ENCODE peak calls at places on chromosomes 16 and 17, in nine cellular contexts. S is left lung, A is mammary epithelial cell, O is sigmoid colon, T is colonic mucosa, I is heart right ventricle, B is cardiac muscle cell, H is neural progenitor cell, Q is adrenal gland. P is an unnamed sample.

GRCh38 chr16:76940251-76940650 is 250.7 kb upstream of the MON1B start:
- DNase-seq in S (no peak), A (no peak), O (no peak), T (no peak), I (no peak), B (no peak), H (no peak), Q (no peak), P (no peak)

GRCh38 chr17:43545383-43545632 is 832 bp downstream of the ETV4 start:
- DNase-seq in S (peak; percentile 85), A (no peak), O (no peak), T (no peak), I (peak; percentile 29), B (peak; percentile 35), H (no peak), Q (no peak), P (peak; percentile 33)

GRCh38 chr17:78808106-78808635 is 26.1 kb upstream of the CYTH1 start:
- DNase-seq in S (no peak), A (no peak), O (no peak), T (no peak), I (no peak), B (no peak), H (no peak), Q (no peak), P (no peak)

GRCh38 chr17:34584805-34585416 is 5.5 kb downstream of the TMEM132E start:
- DNase-seq in S (no peak), A (peak; percentile 15), O (no peak), T (no peak), I (no peak), B (peak; percentile 77), H (peak; percentile 29), Q (no peak), P (no peak)

GRCh38 chr16:88478115-88478514 is 25.0 kb downstream of the ZFPM1 start:
- DNase-seq in S (no peak), A (no peak), O (no peak), T (no peak), I (no peak), B (no peak), H (no peak), Q (no peak), P (no peak)

GRCh38 chr17:76716146-76716833 is 5.5 kb upstream of the MXRA7 start:
- DNase-seq in S (no peak), A (peak; percentile 94), O (peak; percentile 77), T (no peak), I (no peak), B (no peak), H (no peak), Q (no peak), P (peak; percentile 76)

GRCh38 chr17:21029032-21029431 is 13.8 kb downstream of the USP22 start:
- DNase-seq in S (no peak), A (peak; percentile 88), O (no peak), T (no peak), I (no peak), B (no peak), H (no peak), Q (peak; percentile 73), P (peak; percentile 81)

GRCh38 chr16:88505405-88506082 is 52.5 kb downstream of the ZFPM1 start:
- DNase-seq in S (no peak), A (peak; percentile 19), O (no peak), T (peak; percentile 94), I (peak; percentile 54), B (peak; percentile 64), H (no peak), Q (peak; percentile 43), P (peak; percentile 70)

GRCh38 chr16:50781518-50781917 is 39.6 kb downstream of the CYLD start:
- DNase-seq in S (no peak), A (no peak), O (no peak), T (no peak), I (no peak), B (no peak), H (no peak), Q (no peak), P (no peak)

GRCh38 chr17:17353625-17354484 is 50.7 kb downstream of the NT5M start:
- DNase-seq in S (no peak), A (no peak), O (peak; percentile 52), T (no peak), I (no peak), B (no peak), H (no peak), Q (no peak), P (no peak)

GRCh38 chr17:56594528-56595418 is 1.3 kb downstream of the NOG start:
- DNase-seq in S (peak; percentile 76), A (peak; percentile 58), O (no peak), T (no peak), I (no peak), B (peak; percentile 50), H (peak; percentile 63), Q (no peak), P (no peak)

GRCh38 chr16:68155425-68155824 is 70.3 kb downstream of the NFATC3 start:
- DNase-seq in S (no peak), A (no peak), O (no peak), T (no peak), I (no peak), B (peak; percentile 52), H (no peak), Q (no peak), P (no peak)

DNA sequence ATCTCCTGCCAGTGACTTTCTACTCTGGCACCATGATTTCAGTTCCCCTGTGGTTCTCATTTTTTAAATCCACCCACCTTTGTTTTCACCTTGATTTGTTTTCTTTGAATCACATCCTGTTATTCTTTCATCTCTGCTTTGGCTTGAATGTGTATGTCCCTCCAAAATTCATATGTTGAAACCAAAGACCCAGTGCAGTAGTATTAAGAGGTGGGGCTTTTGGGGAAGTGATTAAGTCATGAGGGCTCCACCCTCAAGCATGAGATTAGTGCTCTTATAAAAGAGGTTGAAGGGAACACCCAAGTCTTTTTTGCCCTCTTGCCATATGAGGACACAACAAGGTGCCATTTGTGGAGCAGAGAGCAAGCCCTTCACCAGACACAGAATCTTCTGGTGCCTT is 382.3 kb downstream of the SLC39A11 start:
- DNase-seq in S (no peak), A (peak; percentile 90), O (no peak), T (no peak), I (no peak), B (no peak), H (no peak), Q (no peak), P (no peak)
- H3K27ac ChIP-seq in S (peak overlapping the region; percentile 11), A (peak overlapping the region; percentile 68), O (no peak overlapping the region), T (no peak overlapping the region), I (no peak overlapping the region), B (no peak overlapping the region), H (no peak overlapping the region), Q (no peak overlapping the region), P (no peak overlapping the region)

GRCh38 chr16:85165781-85166180 is 53.5 kb upstream of the CIBAR2 start:
- DNase-seq in S (no peak), A (no peak), O (no peak), T (no peak), I (no peak), B (no peak), H (no peak), Q (no peak), P (peak; percentile 44)
- TF ChIP-seq CTCF in S (no peak), A (no peak), O (no peak), T (no peak), I (no peak), B (no peak), H (no peak), Q (no peak), P (no peak)

GRCh38 chr17:60231691-60232090 is 81.9 kb downstream of the CA4 start:
- DNase-seq in S (no peak), A (peak; percentile 59), O (no peak), T (no peak), I (no peak), B (no peak), H (peak; percentile 68), Q (no peak), P (no peak)

GRCh38 chr17:60231234-60231633 is 81.5 kb downstream of the CA4 start:
- DNase-seq in S (no peak), A (peak; percentile 9), O (no peak), T (no peak), I (no peak), B (peak; percentile 7), H (peak; percentile 4), Q (no peak), P (no peak)

GRCh38 chr17:60229189-60229802 is 79.5 kb downstream of the CA4 start:
- DNase-seq in S (no peak), A (no peak), O (no peak), T (no peak), I (no peak), B (no peak), H (no peak), Q (no peak), P (no peak)

DNA sequence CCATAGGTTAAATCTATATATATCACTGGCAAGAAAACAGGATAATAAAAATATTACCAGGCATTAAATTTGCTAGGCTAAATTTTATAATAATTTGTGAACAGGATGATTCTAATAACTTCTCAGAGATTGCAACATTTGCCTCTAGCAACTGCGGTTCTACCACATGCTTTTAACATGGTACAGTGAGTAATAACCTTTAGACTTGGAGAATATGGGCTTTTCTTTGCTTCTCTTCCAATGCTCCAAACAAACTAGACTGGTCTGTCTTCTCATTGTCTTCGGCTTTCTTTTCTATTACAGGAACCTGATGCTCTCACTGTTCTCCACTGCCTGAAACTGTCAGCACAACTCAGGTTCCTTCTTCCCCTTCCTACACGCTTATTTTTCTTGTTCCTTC is 80.6 kb downstream of the CA4 start:
- DNase-seq in S (no peak), A (peak; percentile 41), O (no peak), T (no peak), I (no peak), B (no peak), H (no peak), Q (no peak), P (no peak)
- H3K4me1 ChIP-seq in S (no peaks in the 10 kb centered on the region), A (peaks cover 3% of the 10 kb centered on the region), O (no peaks in the 10 kb centered on the region), T (no peaks in the 10 kb centered on the region), I (no peaks in the 10 kb centered on the region), B (no peaks in the 10 kb centered on the region), H (peaks cover 11% of the 10 kb centered on the region), Q (peaks cover 3% of the 10 kb centered on the region), P (no peaks in the 10 kb centered on the region)

GRCh38 chr17:69348441-69348840 is 21.5 kb upstream of the ABCA5 start:
- DNase-seq in S (no peak), A (no peak), O (no peak), T (no peak), I (no peak), B (no peak), H (no peak), Q (no peak), P (no peak)
- H3K27ac ChIP-seq in S (no peak overlapping the region), A (no peak overlapping the region), O (no peak overlapping the region), T (no peak overlapping the region), I (no peak overlapping the region), B (no peak overlapping the region), H (no peak overlapping the region), Q (no peak overlapping the region), P (no peak overlapping the region)

DNA sequence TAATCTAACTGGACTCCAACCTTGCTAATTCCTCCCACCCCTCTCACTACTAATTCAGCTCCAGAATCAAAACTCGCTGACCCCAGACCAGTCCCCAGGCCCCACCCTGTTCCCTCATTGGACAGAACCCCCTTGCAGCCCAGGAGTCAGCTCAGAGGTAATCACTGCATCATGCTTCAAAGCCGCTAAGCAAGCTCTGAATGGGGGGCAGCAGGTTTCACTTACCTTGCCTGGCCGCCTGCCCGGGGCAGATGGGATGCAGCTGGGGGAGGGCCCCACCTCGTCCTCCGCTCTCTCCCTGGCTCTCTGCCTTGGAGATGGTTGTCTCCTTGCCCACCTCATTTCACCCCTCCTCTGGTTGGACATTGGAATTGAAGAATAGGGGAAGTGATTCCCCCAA is 4.8 kb upstream of the NGFR start:
- DNase-seq in S (no peak), A (no peak), O (no peak), T (no peak), I (no peak), B (no peak), H (no peak), Q (no peak), P (no peak)
- TF ChIP-seq CTCF in S (no peak), A (no peak), O (no peak), T (no peak), I (no peak), B (no peak), H (no peak), Q (no peak), P (no peak)